ENCODE peak calls at places on chromosomes 11 and 22, in ten cellular contexts. Y is CD4-positive, alpha-beta memory T cell; D is H9; B is iPS DF 6.9; J is sigmoid colon; P is mesendoderm; I is stomach; S is tibial artery; C is PC-9; L is neuronal stem cell. F is an unnamed sample.

GRCh38 chr11:133906746-133907145 is 50.0 kb downstream of the IGSF9B start:
- DNase-seq in Y (no peak), D (no peak), B (no peak), J (peak), P (no peak), I (no peak), S (no peak), C (no peak), L (no peak), F (no peak)

GRCh38 chr11:78573271-78574035 is 1.2 kb downstream of the NARS2 start:
- DNase-seq in Y (no peak), D (no peak), B (no peak), J (no peak), P (no peak), I (no peak), S (no peak), C (no peak), L (peak), F (no peak)

GRCh38 chr11:22416462-22416861 is 78.3 kb downstream of the SLC17A6 start:
- DNase-seq in Y (no peak), D (no peak), B (no peak), J (no peak), P (no peak), I (no peak), S (no peak), C (no peak), L (no peak), F (no peak)

GRCh38 chr22:26673485-26673884 is 16.1 kb downstream of the MIAT start:
- DNase-seq in Y (no peak), D (no peak), B (no peak), J (no peak), P (no peak), I (no peak), S (no peak), C (no peak), L (no peak), F (no peak)

GRCh38 chr22:29780781-29781676 is 13.9 kb downstream of the UQCR10 start:
- DNase-seq in Y (no peak), D (no peak), B (no peak), J (no peak), P (peak), I (no peak), S (no peak), C (peak), L (no peak), F (no peak)

GRCh38 chr11:12485328-12485727 is 108.0 kb downstream of the PARVA start:
- DNase-seq in Y (no peak), D (no peak), B (no peak), J (no peak), P (no peak), I (no peak), S (no peak), C (no peak), L (no peak), F (no peak)

GRCh38 chr11:111922803-111923202 is 4.1 kb downstream of the C11orf52 start:
- DNase-seq in Y (no peak), D (no peak), B (no peak), J (peak), P (no peak), I (peak), S (peak), C (no peak), L (no peak), F (no peak)

GRCh38 chr22:40396882-40397281 is 26.5 kb downstream of the SGSM3 start:
- DNase-seq in Y (no peak), D (peak), B (peak), J (no peak), P (peak), I (peak), S (no peak), C (peak), L (peak), F (no peak)

GRCh38 chr11:42315267-42315666 is 855.8 kb upstream of the LRRC4C start:
- DNase-seq in Y (no peak), D (no peak), B (no peak), J (no peak), P (no peak), I (no peak), S (no peak), C (no peak), L (no peak), F (no peak)

GRCh38 chr11:130979386-130979972 is 63.2 kb upstream of the SNX19 start:
- DNase-seq in Y (no peak), D (no peak), B (peak), J (no peak), P (peak), I (no peak), S (no peak), C (no peak), L (no peak), F (no peak)

GRCh38 chr11:114162719-114163123 is 103.2 kb downstream of the ZBTB16 start:
- DNase-seq in Y (no peak), D (no peak), B (no peak), J (peak), P (no peak), I (peak), S (peak), C (no peak), L (no peak), F (no peak)

GRCh38 chr11:45238724-45239123 is 47.4 kb downstream of the SYT13 start:
- DNase-seq in Y (no peak), D (no peak), B (no peak), J (peak), P (no peak), I (no peak), S (no peak), C (no peak), L (no peak), F (no peak)

GRCh38 chr11:23509023-23509422 is 648.7 kb upstream of the CCDC179 start:
- DNase-seq in Y (no peak), D (no peak), B (no peak), J (no peak), P (no peak), I (no peak), S (no peak), C (no peak), L (no peak), F (no peak)

GRCh38 chr11:3824714-3825472 is 15.9 kb downstream of the RHOG start:
- DNase-seq in Y (peak), D (peak), B (peak), J (peak), P (peak), I (peak), S (peak), C (peak), L (no peak), F (no peak)
- H3K27ac ChIP-seq in Y (peak), D (no peak), B (no peak), J (no peak), P (no peak), I (no peak), S (no peak), C (no peak), L (no peak), F (no peak)

GRCh38 chr11:67057410-67057757 is 737 bp downstream of the RHOD start:
- DNase-seq in Y (no peak), D (no peak), B (no peak), J (no peak), P (no peak), I (no peak), S (peak), C (peak), L (no peak), F (no peak)

GRCh38 chr11:67059671-67060070 is 3.0 kb downstream of the RHOD start:
- DNase-seq in Y (no peak), D (no peak), B (no peak), J (no peak), P (no peak), I (no peak), S (no peak), C (no peak), L (no peak), F (no peak)

GRCh38 chr11:67062526-67063373 is 6.1 kb downstream of the RHOD start:
- DNase-seq in Y (no peak), D (no peak), B (no peak), J (no peak), P (no peak), I (peak), S (no peak), C (peak), L (no peak), F (no peak)

GRCh38 chr11:67058506-67058905 is 1.9 kb downstream of the RHOD start:
- DNase-seq in Y (no peak), D (no peak), B (no peak), J (no peak), P (peak), I (no peak), S (no peak), C (no peak), L (no peak), F (no peak)

GRCh38 chr11:67060111-67060522 is 3.5 kb downstream of the RHOD start:
- DNase-seq in Y (no peak), D (peak), B (no peak), J (no peak), P (no peak), I (no peak), S (no peak), C (peak), L (no peak), F (no peak)
- H3K27ac ChIP-seq in Y (no peak), D (no peak), B (no peak), J (no peak), P (no peak), I (no peak), S (no peak), C (peak), L (no peak), F (no peak)

GRCh38 chr22:45268167-45268957 is 16.4 kb upstream of the UPK3A start:
- DNase-seq in Y (no peak), D (peak), B (peak), J (no peak), P (peak), I (peak), S (no peak), C (no peak), L (peak), F (no peak)

GRCh38 chr22:45272498-45272897 is 12.3 kb upstream of the UPK3A start:
- DNase-seq in Y (no peak), D (no peak), B (no peak), J (no peak), P (no peak), I (no peak), S (no peak), C (no peak), L (no peak), F (no peak)

GRCh38 chr22:45270095-45271020 is 14.4 kb upstream of the UPK3A start:
- DNase-seq in Y (no peak), D (no peak), B (no peak), J (no peak), P (no peak), I (no peak), S (no peak), C (no peak), L (no peak), F (no peak)

GRCh38 chr22:45271667-45272188 is 13.0 kb upstream of the UPK3A start:
- DNase-seq in Y (no peak), D (no peak), B (no peak), J (peak), P (no peak), I (peak), S (peak), C (no peak), L (no peak), F (no peak)

GRCh38 chr22:45268958-45269844 is 15.5 kb upstream of the UPK3A start:
- DNase-seq in Y (peak), D (peak), B (no peak), J (peak), P (peak), I (peak), S (peak), C (peak), L (peak), F (peak)
- H3K27ac ChIP-seq in Y (no peak), D (no peak), B (no peak), J (peak), P (peak), I (peak), S (peak), C (no peak), L (peak), F (peak)

GRCh38 chr11:66567787-66568123 is 651 bp downstream of the CTSF start:
- DNase-seq in Y (no peak), D (no peak), B (no peak), J (no peak), P (no peak), I (no peak), S (no peak), C (no peak), L (no peak), F (no peak)

GRCh38 chr11:66570117-66570825 is 1.9 kb upstream of the CTSF start:
- DNase-seq in Y (no peak), D (peak), B (no peak), J (no peak), P (peak), I (no peak), S (no peak), C (no peak), L (no peak), F (no peak)

GRCh38 chr11:66566221-66566620 is 2.2 kb downstream of the CTSF start:
- DNase-seq in Y (no peak), D (no peak), B (no peak), J (no peak), P (no peak), I (no peak), S (no peak), C (no peak), L (no peak), F (no peak)

GRCh38 chr11:66569076-66569475 is 670 bp upstream of the CTSF start:
- DNase-seq in Y (no peak), D (no peak), B (no peak), J (no peak), P (no peak), I (no peak), S (no peak), C (no peak), L (no peak), F (no peak)

DNA sequence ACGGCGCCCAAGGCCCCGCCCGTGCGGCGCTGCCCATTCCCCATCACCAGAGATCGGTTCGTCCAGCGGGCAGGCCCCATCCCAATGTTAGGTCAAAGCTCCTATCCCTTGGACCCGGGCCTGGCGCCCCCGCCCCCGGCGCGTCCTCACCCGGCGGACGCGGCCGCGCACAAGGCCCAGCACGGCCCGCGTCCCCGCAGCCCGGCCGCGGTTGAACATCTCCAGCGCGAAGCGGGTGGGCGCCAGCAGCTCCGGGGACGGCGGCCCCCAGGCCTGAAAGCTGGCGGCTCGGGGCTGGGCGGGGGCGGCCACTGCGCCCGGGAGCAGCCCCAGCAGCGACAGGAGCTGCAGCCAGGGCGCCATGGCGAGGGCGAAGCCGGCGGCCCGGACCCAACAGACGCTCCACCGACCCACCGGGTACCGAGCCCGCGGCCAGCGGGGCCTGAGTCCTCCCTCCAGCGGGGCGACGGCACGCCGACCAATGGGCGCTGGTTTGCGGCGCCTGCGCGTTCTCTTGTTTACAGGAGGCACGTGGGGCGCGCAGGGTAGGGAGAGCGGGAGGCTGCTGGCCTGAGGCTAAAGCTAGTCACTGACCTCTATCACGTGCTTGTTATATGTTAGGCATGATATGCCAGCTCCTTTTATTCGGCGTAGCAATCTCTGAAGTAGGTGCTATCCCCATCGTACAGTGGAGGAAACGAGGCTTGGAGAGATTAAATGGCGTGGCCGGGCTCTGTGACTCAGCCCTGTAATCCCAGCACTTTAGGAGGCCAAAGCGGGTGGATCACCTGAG is at the start of gene CTSF:
- DNase-seq in Y (peak), D (peak), B (no peak), J (peak), P (no peak), I (peak), S (peak), C (peak), L (no peak), F (peak)
- H3K27ac ChIP-seq in Y (peak), D (no peak), B (no peak), J (peak), P (no peak), I (peak), S (peak), C (no peak), L (no peak), F (no peak)

GRCh38 chr11:413120-414081 is 1.4 kb downstream of the SIGIRR start:
- DNase-seq in Y (no peak), D (no peak), B (no peak), J (no peak), P (no peak), I (no peak), S (no peak), C (no peak), L (no peak), F (peak)
- H3K27ac ChIP-seq in Y (peak), D (no peak), B (no peak), J (no peak), P (no peak), I (no peak), S (no peak), C (no peak), L (no peak), F (peak)

DNA sequence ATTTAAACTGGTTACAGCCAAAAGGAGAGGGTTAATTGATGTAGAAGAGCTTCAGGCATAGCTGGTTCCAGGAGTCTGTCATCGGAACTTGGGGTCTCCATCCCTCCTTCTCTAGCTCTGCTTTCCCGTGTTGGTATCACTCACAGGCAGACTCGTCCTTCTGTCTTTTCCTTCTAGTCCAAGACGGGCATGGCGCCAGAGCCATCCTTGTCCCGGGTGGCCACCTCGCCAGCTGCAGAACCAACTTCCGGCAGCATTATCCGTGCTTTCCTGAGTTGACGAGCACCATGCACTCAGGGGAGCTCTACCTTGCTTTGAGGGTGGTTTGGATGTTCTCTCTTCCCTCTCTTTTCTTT is 14.7 kb downstream of the LINC01488 start:
- DNase-seq in Y (no peak), D (no peak), B (no peak), J (no peak), P (no peak), I (no peak), S (no peak), C (no peak), L (no peak), F (no peak)
- H3K27ac ChIP-seq in Y (no peak), D (no peak), B (no peak), J (peak), P (no peak), I (peak), S (peak), C (no peak), L (no peak), F (no peak)

F was measured in HL-60.